ENCODE peak calls at places on chromosomes 12 and 14, in eight cellular contexts. U, Z, N, I, H, P, V and E are unnamed samples.

GRCh38 chr14:21059842-21060589 is 2.4 kb downstream of the RNASE8 start:
- DNase-seq in U (no peak), V (no peak), H (no peak), N (no peak), I (no peak), Z (no peak), P (peak; percentile 38), E (no peak)

GRCh38 chr12:122021193-122021821 is 377 bp upstream of the BCL7A start:
- DNase-seq in Z (peak; percentile 33), N (peak; percentile 13), U (peak; percentile 11), V (peak; percentile 37), P (peak; percentile 16), H (peak; percentile 54), I (no peak), E (no peak)

GRCh38 chr14:96986701-96987474 is 189.7 kb downstream of the VRK1 start:
- DNase-seq in P (peak; percentile 45), U (no peak), V (no peak), I (no peak), Z (no peak), H (no peak), N (no peak), E (no peak)

GRCh38 chr12:32544893-32545292 is 134.2 kb upstream of the DNM1L start:
- DNase-seq in U (no peak), V (no peak), P (no peak), I (no peak), Z (no peak), N (no peak), H (no peak), E (no peak)

GRCh38 chr12:124551268-124552144 is 15.9 kb downstream of the NCOR2 start:
- DNase-seq in P (peak; percentile 67), N (peak; percentile 58), H (peak; percentile 70), U (no peak), V (no peak), I (no peak), Z (no peak), E (no peak)

GRCh38 chr14:80974338-80975078 is 19.1 kb downstream of the TSHR start:
- DNase-seq in V (no peak), H (no peak), U (no peak), Z (peak; percentile 65), I (no peak), P (peak; percentile 47), N (peak; percentile 12), E (no peak)

GRCh38 chr12:21773263-21773741 is 1.2 kb downstream of the KCNJ8 start:
- DNase-seq in N (peak; percentile 34), Z (no peak), P (peak; percentile 14), H (peak; percentile 72), U (no peak), I (no peak), V (peak; percentile 27), E (no peak)

GRCh38 chr14:68444449-68445168 is 348.3 kb downstream of the ZFP36L1 start:
- DNase-seq in U (no peak), N (peak; percentile 44), P (no peak), H (peak; percentile 48), I (no peak), Z (no peak), V (no peak), E (no peak)

GRCh38 chr12:85587158-85587557 is 249.1 kb downstream of the RASSF9 start:
- DNase-seq in I (no peak), V (no peak), P (no peak), U (no peak), Z (no peak), N (no peak), H (no peak), E (no peak)

GRCh38 chr14:100539766-100540140 is 47.5 kb downstream of the BEGAIN start:
- DNase-seq in P (no peak), I (no peak), H (no peak), N (no peak), Z (no peak), U (no peak), V (no peak), E (no peak)

GRCh38 chr14:52175982-52176502 is 91.5 kb upstream of the PTGDR start:
- DNase-seq in I (peak; percentile 9), U (no peak), N (no peak), Z (no peak), P (no peak), H (no peak), V (peak; percentile 31), E (no peak)

GRCh38 chr12:52826611-52827498 is 7.3 kb downstream of the KRT79 start:
- DNase-seq in N (no peak), H (no peak), U (no peak), I (no peak), Z (peak; percentile 57), P (no peak), V (no peak), E (no peak)

GRCh38 chr12:88255847-88256246 is 113.7 kb downstream of the TMTC3 start:
- DNase-seq in U (no peak), N (no peak), V (no peak), Z (no peak), I (no peak), P (no peak), H (no peak), E (no peak)

GRCh38 chr14:61609885-61610284 is 85.4 kb upstream of the HIF1A start:
- DNase-seq in N (peak; percentile 83), H (no peak), U (no peak), Z (no peak), V (no peak), P (no peak), I (no peak), E (no peak)

GRCh38 chr12:14770495-14771313 is 32.6 kb downstream of the WBP11 start:
- DNase-seq in H (peak; percentile 96), I (peak; percentile 92), N (peak; percentile 97), Z (peak; percentile 98), P (peak; percentile 89), V (peak; percentile 97), U (peak; percentile 94), E (peak; percentile 78)

GRCh38 chr12:77031745-77032144 is 33.6 kb downstream of the E2F7 start:
- DNase-seq in H (no peak), Z (no peak), N (peak; percentile 35), I (no peak), U (no peak), V (peak; percentile 24), P (peak; percentile 14), E (peak; percentile 52)

GRCh38 chr14:88863167-88863566 is 38.7 kb downstream of the TTC8 start:
- DNase-seq in P (no peak), N (no peak), Z (no peak), H (no peak), U (no peak), V (no peak), I (no peak), E (no peak)

GRCh38 chr12:8948711-8949524 is 527 bp downstream of the M6PR start:
- DNase-seq in P (peak; percentile 18), Z (peak; percentile 25), H (no peak), U (no peak), V (no peak), I (no peak), N (peak; percentile 57), E (no peak)

GRCh38 chr14:59406454-59407245 is 58.5 kb downstream of the GPR135 start:
- DNase-seq in I (no peak), Z (no peak), U (no peak), P (no peak), H (no peak), N (peak; percentile 58), V (no peak), E (no peak)

GRCh38 chr14:37590096-37590809 is 4.8 kb downstream of the FOXA1 start:
- DNase-seq in I (no peak), P (no peak), N (no peak), U (no peak), Z (no peak), H (no peak), V (no peak), E (no peak)

GRCh38 chr12:32765906-32766305 is 10.2 kb upstream of the YARS2 start:
- DNase-seq in I (no peak), P (no peak), H (no peak), U (no peak), N (peak; percentile 42), V (no peak), Z (peak; percentile 50), E (no peak)

GRCh38 chr14:56202256-56202655 is 84.0 kb downstream of the PELI2 start:
- DNase-seq in Z (no peak), N (no peak), H (no peak), U (no peak), I (no peak), P (no peak), V (no peak), E (no peak)

GRCh38 chr12:94134226-94134795 is 14.1 kb upstream of the PLXNC1 start:
- DNase-seq in H (no peak), V (peak; percentile 34), I (no peak), U (peak; percentile 53), P (peak; percentile 43), Z (peak; percentile 47), N (peak; percentile 84), E (peak; percentile 17)